ENCODE peak calls at places on chromosomes 6 and 20, in eight cellular contexts. One of them, this sample, is unnamed.

GRCh38 chr20:10636326-10636818 is 37.4 kb downstream of the JAG1 start:
- DNase-seq in IMR-90: peak; percentile 64
- DNase-seq in GM12865: no peak
- DNase-seq in fibroblast of pulmonary artery: peak; percentile 86
- DNase-seq in NCI-H774: no peak
- DNase-seq in NCI-H748 treated with DMSO at 0.1 percent for 48 hours: no peak
- DNase-seq in Peyer's patch: no peak
- DNase-seq in choroid plexus epithelial cell: peak; percentile 91
- DNase-seq in this sample: peak; percentile 23

GRCh38 chr20:37902504-37903313 is at the start of gene VSTM2L:
- DNase-seq in GM12865: peak; percentile 44
- DNase-seq in choroid plexus epithelial cell: peak; percentile 86
- DNase-seq in NCI-H748 treated with DMSO at 0.1 percent for 48 hours: no peak
- DNase-seq in NCI-H774: peak; percentile 24
- DNase-seq in Peyer's patch: no peak
- DNase-seq in IMR-90: peak; percentile 47
- DNase-seq in fibroblast of pulmonary artery: peak; percentile 54
- DNase-seq in this sample: no peak

GRCh38 chr20:2946988-2947961 is 74.0 kb downstream of the PTPRA start:
- DNase-seq in choroid plexus epithelial cell: peak; percentile 95
- DNase-seq in IMR-90: peak; percentile 75
- DNase-seq in NCI-H774: peak; percentile 2
- DNase-seq in Peyer's patch: no peak
- DNase-seq in NCI-H748 treated with DMSO at 0.1 percent for 48 hours: no peak
- DNase-seq in fibroblast of pulmonary artery: peak; percentile 86
- DNase-seq in GM12865: no peak
- DNase-seq in this sample: peak; percentile 53

GRCh38 chr20:51236396-51236795 is 213.5 kb upstream of the KCNG1 start:
- DNase-seq in fibroblast of pulmonary artery: no peak
- DNase-seq in NCI-H748 treated with DMSO at 0.1 percent for 48 hours: no peak
- DNase-seq in GM12865: no peak
- DNase-seq in NCI-H774: no peak
- DNase-seq in choroid plexus epithelial cell: peak; percentile 61
- DNase-seq in IMR-90: peak; percentile 25
- DNase-seq in Peyer's patch: no peak
- DNase-seq in this sample: no peak

GRCh38 chr20:44008806-44009678 is 94.4 kb downstream of the TOX2 start:
- DNase-seq in Peyer's patch: no peak
- DNase-seq in choroid plexus epithelial cell: no peak
- DNase-seq in NCI-H774: no peak
- DNase-seq in NCI-H748 treated with DMSO at 0.1 percent for 48 hours: no peak
- DNase-seq in IMR-90: no peak
- DNase-seq in fibroblast of pulmonary artery: no peak
- DNase-seq in GM12865: no peak
- DNase-seq in this sample: no peak

GRCh38 chr6:141394565-141395051 is 738.1 kb upstream of the GJE1 start:
- DNase-seq in choroid plexus epithelial cell: no peak
- DNase-seq in NCI-H748 treated with DMSO at 0.1 percent for 48 hours: no peak
- DNase-seq in NCI-H774: no peak
- DNase-seq in Peyer's patch: no peak
- DNase-seq in IMR-90: no peak
- DNase-seq in fibroblast of pulmonary artery: no peak
- DNase-seq in GM12865: no peak
- DNase-seq in this sample: no peak

GRCh38 chr6:152635949-152636674 is 1.1 kb downstream of the SYNE1 start:
- DNase-seq in NCI-H748 treated with DMSO at 0.1 percent for 48 hours: peak; percentile 26
- DNase-seq in Peyer's patch: no peak
- DNase-seq in NCI-H774: no peak
- DNase-seq in IMR-90: peak; percentile 51
- DNase-seq in GM12865: peak; percentile 75
- DNase-seq in fibroblast of pulmonary artery: peak; percentile 42
- DNase-seq in choroid plexus epithelial cell: peak; percentile 46
- DNase-seq in this sample: no peak

GRCh38 chr6:22848121-22848520 is 278.8 kb downstream of the HDGFL1 start:
- DNase-seq in IMR-90: no peak
- DNase-seq in NCI-H774: no peak
- DNase-seq in GM12865: no peak
- DNase-seq in fibroblast of pulmonary artery: no peak
- DNase-seq in NCI-H748 treated with DMSO at 0.1 percent for 48 hours: no peak
- DNase-seq in choroid plexus epithelial cell: peak; percentile 70
- DNase-seq in Peyer's patch: no peak
- DNase-seq in this sample: no peak

GRCh38 chr20:11912013-11912663 is 5.6 kb upstream of the BTBD3 start:
- DNase-seq in choroid plexus epithelial cell: peak; percentile 51
- DNase-seq in NCI-H748 treated with DMSO at 0.1 percent for 48 hours: peak; percentile 74
- DNase-seq in Peyer's patch: no peak
- DNase-seq in IMR-90: no peak
- DNase-seq in GM12865: no peak
- DNase-seq in NCI-H774: no peak
- DNase-seq in fibroblast of pulmonary artery: peak; percentile 32
- DNase-seq in this sample: peak; percentile 22

GRCh38 chr6:39892490-39893129 is 41.7 kb downstream of the MOCS1 start:
- DNase-seq in fibroblast of pulmonary artery: peak; percentile 83
- DNase-seq in NCI-H748 treated with DMSO at 0.1 percent for 48 hours: peak; percentile 41
- DNase-seq in choroid plexus epithelial cell: peak; percentile 86
- DNase-seq in NCI-H774: peak; percentile 19
- DNase-seq in Peyer's patch: peak; percentile 65
- DNase-seq in IMR-90: peak; percentile 69
- DNase-seq in GM12865: peak; percentile 47
- DNase-seq in this sample: peak; percentile 45

GRCh38 chr6:159494633-159495023 is 198.4 kb downstream of the SOD2 start:
- DNase-seq in fibroblast of pulmonary artery: no peak
- DNase-seq in NCI-H774: no peak
- DNase-seq in IMR-90: no peak
- DNase-seq in choroid plexus epithelial cell: no peak
- DNase-seq in GM12865: no peak
- DNase-seq in NCI-H748 treated with DMSO at 0.1 percent for 48 hours: no peak
- DNase-seq in Peyer's patch: no peak
- DNase-seq in this sample: no peak

GRCh38 chr6:155440758-155441157 is 14.9 kb downstream of the NOX3 start:
- DNase-seq in GM12865: no peak
- DNase-seq in NCI-H748 treated with DMSO at 0.1 percent for 48 hours: no peak
- DNase-seq in choroid plexus epithelial cell: no peak
- DNase-seq in Peyer's patch: no peak
- DNase-seq in IMR-90: no peak
- DNase-seq in fibroblast of pulmonary artery: no peak
- DNase-seq in NCI-H774: no peak
- DNase-seq in this sample: no peak

GRCh38 chr20:45510242-45510862 is 5.1 kb downstream of the SPINT3 start:
- DNase-seq in choroid plexus epithelial cell: no peak
- DNase-seq in NCI-H774: no peak
- DNase-seq in fibroblast of pulmonary artery: peak; percentile 25
- DNase-seq in NCI-H748 treated with DMSO at 0.1 percent for 48 hours: no peak
- DNase-seq in GM12865: no peak
- DNase-seq in Peyer's patch: no peak
- DNase-seq in IMR-90: no peak
- DNase-seq in this sample: no peak

GRCh38 chr20:61391812-61392520 is 139.9 kb downstream of the CDH4 start:
- DNase-seq in IMR-90: peak; percentile 11
- DNase-seq in NCI-H774: no peak
- DNase-seq in fibroblast of pulmonary artery: no peak
- DNase-seq in NCI-H748 treated with DMSO at 0.1 percent for 48 hours: no peak
- DNase-seq in Peyer's patch: no peak
- DNase-seq in GM12865: no peak
- DNase-seq in choroid plexus epithelial cell: no peak
- DNase-seq in this sample: no peak

GRCh38 chr6:150981095-150981494 is 115.6 kb downstream of the MTHFD1L start:
- DNase-seq in NCI-H774: no peak
- DNase-seq in fibroblast of pulmonary artery: no peak
- DNase-seq in NCI-H748 treated with DMSO at 0.1 percent for 48 hours: no peak
- DNase-seq in IMR-90: no peak
- DNase-seq in Peyer's patch: no peak
- DNase-seq in GM12865: peak; percentile 40
- DNase-seq in choroid plexus epithelial cell: peak; percentile 51
- DNase-seq in this sample: no peak

GRCh38 chr20:32614303-32614702 is 29.2 kb upstream of the NOL4L start:
- DNase-seq in NCI-H774: no peak
- DNase-seq in choroid plexus epithelial cell: no peak
- DNase-seq in fibroblast of pulmonary artery: no peak
- DNase-seq in Peyer's patch: no peak
- DNase-seq in IMR-90: no peak
- DNase-seq in GM12865: no peak
- DNase-seq in NCI-H748 treated with DMSO at 0.1 percent for 48 hours: no peak
- DNase-seq in this sample: no peak

GRCh38 chr6:33856655-33857054 is 52.9 kb upstream of the MLN start:
- DNase-seq in NCI-H774: no peak
- DNase-seq in NCI-H748 treated with DMSO at 0.1 percent for 48 hours: no peak
- DNase-seq in choroid plexus epithelial cell: no peak
- DNase-seq in fibroblast of pulmonary artery: no peak
- DNase-seq in IMR-90: no peak
- DNase-seq in GM12865: peak; percentile 79
- DNase-seq in Peyer's patch: peak; percentile 68
- DNase-seq in this sample: peak; percentile 19

GRCh38 chr6:70398783-70399730 is 14.3 kb upstream of the FAM135A start:
- DNase-seq in Peyer's patch: peak; percentile 80
- DNase-seq in NCI-H748 treated with DMSO at 0.1 percent for 48 hours: no peak
- DNase-seq in choroid plexus epithelial cell: peak; percentile 59
- DNase-seq in GM12865: no peak
- DNase-seq in NCI-H774: peak; percentile 65
- DNase-seq in fibroblast of pulmonary artery: peak; percentile 43
- DNase-seq in IMR-90: peak; percentile 23
- DNase-seq in this sample: peak; percentile 98

GRCh38 chr6:87789198-87789899 is 87.3 kb upstream of the AKIRIN2 start:
- DNase-seq in NCI-H774: no peak
- DNase-seq in NCI-H748 treated with DMSO at 0.1 percent for 48 hours: no peak
- DNase-seq in choroid plexus epithelial cell: peak; percentile 58
- DNase-seq in IMR-90: peak; percentile 46
- DNase-seq in GM12865: no peak
- DNase-seq in Peyer's patch: peak; percentile 66
- DNase-seq in fibroblast of pulmonary artery: peak; percentile 86
- DNase-seq in this sample: peak; percentile 70

GRCh38 chr20:20712004-20712473 is 405 bp downstream of the RALGAPA2 start:
- DNase-seq in Peyer's patch: peak; percentile 60
- DNase-seq in NCI-H748 treated with DMSO at 0.1 percent for 48 hours: peak; percentile 34
- DNase-seq in choroid plexus epithelial cell: no peak
- DNase-seq in NCI-H774: no peak
- DNase-seq in GM12865: no peak
- DNase-seq in IMR-90: no peak
- DNase-seq in fibroblast of pulmonary artery: no peak
- DNase-seq in this sample: peak; percentile 37

GRCh38 chr6:165616116-165616515 is 46.9 kb downstream of the PDE10A start:
- DNase-seq in IMR-90: peak; percentile 18
- DNase-seq in Peyer's patch: no peak
- DNase-seq in choroid plexus epithelial cell: peak; percentile 88
- DNase-seq in NCI-H748 treated with DMSO at 0.1 percent for 48 hours: no peak
- DNase-seq in NCI-H774: no peak
- DNase-seq in fibroblast of pulmonary artery: peak; percentile 96
- DNase-seq in GM12865: no peak
- DNase-seq in this sample: no peak

GRCh38 chr20:32585519-32586127 is 490 bp upstream of the NOL4L start:
- DNase-seq in GM12865: peak; percentile 66
- DNase-seq in fibroblast of pulmonary artery: no peak
- DNase-seq in NCI-H748 treated with DMSO at 0.1 percent for 48 hours: no peak
- DNase-seq in NCI-H774: no peak
- DNase-seq in Peyer's patch: no peak
- DNase-seq in choroid plexus epithelial cell: no peak
- DNase-seq in IMR-90: no peak
- DNase-seq in this sample: no peak

This sample was measured in small intestine.